ENCODE peak calls at places on chromosomes 1 and 21, in four cellular contexts. R is AG09309, Q is brain microvascular endothelial cell, L is breast epithelium. Z is an unnamed sample.

GRCh38 chr1:109621402-109622101 is 1.9 kb downstream of the AMPD2 start:
- DNase-seq in Q (no peak), R (no peak), L (no peak), Z (no peak)

GRCh38 chr1:100187912-100188311 is 9.9 kb upstream of the LRRC39 start:
- DNase-seq in R (no peak), Q (no peak), L (no peak), Z (no peak)

GRCh38 chr1:22208973-22209378 is 66.1 kb upstream of the WNT4 start:
- DNase-seq in R (no peak), L (no peak), Q (no peak), Z (no peak)

GRCh38 chr1:17440827-17441168 is 1.3 kb upstream of the RCC2 start:
- DNase-seq in Q (no peak), L (no peak), R (no peak), Z (no peak)

GRCh38 chr1:113918243-113918642 is 10.9 kb upstream of the HIPK1 start:
- DNase-seq in L (no peak), R (no peak), Q (no peak), Z (no peak)

GRCh38 chr21:29115899-29116298 is 14.5 kb upstream of the MAP3K7CL start:
- DNase-seq in R (no peak), Q (no peak), L (no peak), Z (no peak)

GRCh38 chr1:75079535-75080290 is 54.5 kb upstream of the LHX8 start:
- DNase-seq in Q (no peak), R (no peak), L (no peak), Z (no peak)

GRCh38 chr1:1628656-1629429 is 3.1 kb upstream of the MMP23B start:
- DNase-seq in L (no peak), Q (no peak), R (no peak), Z (no peak)

GRCh38 chr21:28884481-28884880 is 108.2 kb downstream of the LTN1 start:
- DNase-seq in Q (no peak), L (no peak), R (no peak), Z (no peak)

GRCh38 chr1:38151399-38151798 is 104.8 kb upstream of the POU3F1 start:
- DNase-seq in Q (no peak), L (no peak), R (no peak), Z (no peak)

GRCh38 chr21:37842163-37842919 is 73.9 kb downstream of the KCNJ6 start:
- DNase-seq in R (no peak), Q (no peak), L (no peak), Z (no peak)

GRCh38 chr1:161730050-161730564 is 8.8 kb downstream of the FCRLB start:
- DNase-seq in L (no peak), Q (peak), R (no peak), Z (no peak)

GRCh38 chr1:1021860-1022259 is 1.9 kb downstream of the AGRN start:
- DNase-seq in L (no peak), Q (peak), R (no peak), Z (no peak)

GRCh38 chr1:197615693-197616011 is 159.6 kb downstream of the DENND1B start:
- DNase-seq in L (no peak), R (no peak), Q (no peak), Z (no peak)

GRCh38 chr1:197911857-197912696 is 5.1 kb upstream of the LHX9 start:
- DNase-seq in L (no peak), Q (no peak), R (no peak), Z (no peak)

GRCh38 chr1:91752324-91752723 is 133.6 kb downstream of the TGFBR3 start:
- DNase-seq in L (no peak), R (no peak), Q (no peak), Z (no peak)

GRCh38 chr1:2449636-2450454 is 26.2 kb upstream of the PLCH2 start:
- DNase-seq in R (no peak), Q (no peak), L (no peak), Z (no peak)

DNA sequence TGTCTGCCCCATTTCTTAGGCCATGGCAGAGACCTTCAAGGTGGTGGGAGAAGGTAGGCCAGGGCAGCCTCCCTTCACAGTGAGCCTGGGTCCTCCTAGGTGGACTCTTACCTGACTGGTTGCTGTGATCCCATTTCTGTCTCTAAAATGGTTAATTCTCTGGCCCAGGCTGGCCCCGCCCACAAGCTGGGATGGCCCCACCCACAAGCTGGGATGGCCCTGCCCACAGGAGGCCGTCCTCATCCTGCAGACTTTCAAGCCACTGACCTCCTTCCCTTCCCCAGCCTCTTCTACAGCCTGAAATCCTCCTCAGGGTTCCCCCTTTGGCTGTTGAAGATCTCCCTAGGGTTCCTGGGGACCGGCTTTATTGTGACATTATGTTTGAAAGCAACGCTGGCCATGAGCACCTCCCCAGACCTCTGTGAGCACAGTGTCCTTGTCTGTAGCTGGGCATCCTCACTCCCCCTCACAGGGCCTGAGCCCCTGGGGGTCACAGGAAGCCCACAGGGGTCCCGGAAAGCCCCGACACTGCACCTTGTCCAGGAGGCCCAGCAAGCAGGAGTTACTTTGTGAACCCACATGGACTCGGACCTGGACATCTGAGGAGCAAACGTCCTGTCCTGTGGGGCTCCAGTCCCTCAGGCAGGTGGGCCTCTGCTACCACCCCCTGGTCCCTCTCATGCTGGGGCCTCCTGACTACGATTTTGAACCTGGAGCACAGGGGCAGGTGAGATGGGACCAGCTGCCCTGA is 621.7 kb downstream of the MATN1 start:
- DNase-seq in R (no peak), L (no peak), Q (no peak), Z (no peak)
- TF ChIP-seq CTCF in R (no peak), L (no peak), Q (no peak), Z (no peak)

DNA sequence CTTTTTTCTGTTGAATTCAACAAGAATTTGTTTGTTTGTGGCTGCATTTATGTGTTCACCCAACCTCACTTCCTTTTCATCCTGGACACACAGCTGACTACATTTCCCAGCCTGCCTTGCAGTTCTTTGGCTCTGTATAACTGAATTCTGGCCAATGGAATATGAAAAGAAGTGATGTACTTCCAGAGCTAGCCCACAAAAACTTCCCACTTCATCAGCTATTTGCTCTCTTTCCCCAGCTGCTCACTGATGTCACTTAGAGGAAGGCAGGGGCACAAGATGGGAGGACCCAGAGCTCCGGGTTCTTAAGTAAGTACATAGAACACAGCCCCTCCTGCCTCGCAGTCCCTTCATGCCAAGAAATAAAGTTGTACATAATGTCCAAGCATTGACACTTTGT is 235.0 kb upstream of the FGGY start:
- DNase-seq in L (no peak), R (peak), Q (peak), Z (peak)
- H3K4me3 ChIP-seq in L (peak), R (peak), Q (peak), Z (peak)

GRCh38 chr1:224457782-224458144 is 23.2 kb upstream of the WDR26 start:
- DNase-seq in R (no peak), Q (no peak), L (no peak), Z (no peak)
- TF ChIP-seq CTCF in R (no peak), Q (no peak), L (no peak), Z (no peak)

GRCh38 chr1:12161324-12161661 is 5.5 kb upstream of the TNFRSF1B start:
- DNase-seq in L (no peak), Q (no peak), R (no peak), Z (no peak)
- H3K4me3 ChIP-seq in L (no peak), Q (no peak), R (no peak), Z (no peak)

GRCh38 chr21:33268736-33269441 is 2.7 kb downstream of the IL10RB start:
- DNase-seq in Q (no peak), L (peak), R (no peak), Z (no peak)
- TF ChIP-seq CTCF in Q (no peak), L (no peak), R (no peak), Z (no peak)

GRCh38 chr1:28256197-28256827 is 3.0 kb upstream of the SESN2 start:
- DNase-seq in Q (no peak), R (no peak), L (no peak), Z (no peak)
- H3K4me3 ChIP-seq in Q (no peak), R (no peak), L (no peak), Z (no peak)

GRCh38 chr1:156489166-156489934 is 11.2 kb downstream of the MEF2D start:
- DNase-seq in R (no peak), L (no peak), Q (no peak), Z (no peak)

GRCh38 chr1:156491151-156491949 is 9.2 kb downstream of the MEF2D start:
- DNase-seq in L (no peak), R (no peak), Q (no peak), Z (no peak)

GRCh38 chr1:156489935-156490293 is 10.7 kb downstream of the MEF2D start:
- DNase-seq in R (no peak), L (no peak), Q (no peak), Z (no peak)

GRCh38 chr1:156492013-156492590 is 8.5 kb downstream of the MEF2D start:
- DNase-seq in Q (no peak), L (no peak), R (no peak), Z (no peak)

GRCh38 chr1:156490401-156491032 is 10.1 kb downstream of the MEF2D start:
- DNase-seq in R (no peak), L (no peak), Q (no peak), Z (no peak)
- TF ChIP-seq CTCF in R (peak), L (no peak), Q (peak), Z (peak)

GRCh38 chr1:41486892-41487728 is 2.6 kb upstream of the EDN2 start:
- DNase-seq in Q (no peak), R (no peak), L (no peak), Z (no peak)

GRCh38 chr1:41484881-41485280 is 398 bp upstream of the EDN2 start:
- DNase-seq in R (no peak), Q (no peak), L (no peak), Z (no peak)

GRCh38 chr1:41485605-41486004 is 1.1 kb upstream of the EDN2 start:
- DNase-seq in L (no peak), Q (peak), R (no peak), Z (no peak)

GRCh38 chr1:41487729-41488598 is 3.5 kb upstream of the EDN2 start:
- DNase-seq in L (no peak), Q (no peak), R (no peak), Z (no peak)

DNA sequence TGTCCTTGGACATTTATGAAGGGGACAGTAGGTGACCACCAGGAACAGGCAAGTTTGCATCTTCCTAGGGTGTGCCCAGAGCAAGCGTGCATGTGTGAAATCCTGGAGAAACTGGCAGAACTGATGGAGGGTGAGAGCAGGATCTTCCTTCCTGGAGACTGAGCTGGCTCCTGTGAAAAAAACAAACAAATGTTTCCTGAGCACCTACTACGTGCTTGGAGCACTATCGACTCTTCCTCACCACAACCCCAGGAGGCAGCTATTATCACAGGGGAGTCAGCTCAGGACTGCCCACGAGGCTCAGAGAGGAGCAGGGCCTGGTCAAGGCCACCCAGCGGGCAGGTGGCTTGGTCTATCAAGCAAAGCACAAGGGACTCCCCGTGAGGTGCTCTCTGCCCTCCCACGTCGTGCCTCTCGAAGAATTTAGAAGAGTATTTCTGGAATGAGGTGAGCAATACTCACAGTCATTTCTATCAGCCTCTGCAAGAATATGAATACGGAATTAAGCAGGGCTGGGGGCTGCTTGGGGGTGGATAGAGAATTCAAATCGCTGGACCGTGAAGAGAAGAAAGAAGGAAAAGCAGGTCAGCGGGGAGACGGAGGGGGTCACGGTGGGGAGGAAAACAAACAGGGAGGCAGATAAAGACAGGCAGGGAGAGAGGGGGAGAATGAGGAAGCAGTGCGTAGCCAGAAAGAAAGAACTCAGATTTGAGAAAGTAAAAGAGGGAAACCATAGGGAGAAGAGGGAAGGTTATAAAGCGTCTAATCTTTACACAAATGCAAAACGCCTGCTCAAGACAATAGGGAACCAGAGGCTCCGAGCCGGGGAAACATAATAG is 1.8 kb upstream of the EDN2 start:
- DNase-seq in Q (peak), R (no peak), L (no peak), Z (no peak)
- H3K4me3 ChIP-seq in Q (no peak), R (no peak), L (no peak), Z (no peak)

GRCh38 chr1:47388548-47389238 is 27.4 kb upstream of the FOXE3 start:
- DNase-seq in R (no peak), L (peak), Q (peak), Z (peak)
- TF ChIP-seq CTCF in R (peak), L (no peak), Q (peak), Z (peak)